ENCODE peak calls at places on chromosome 21, in eight cellular contexts. One of them, this sample, is unnamed. For H3K27me3 and H3K4me1, the result is how much of the 10 kb centered on the place peaks cover.

GRCh38 chr21:38669186-38669585 is 136.5 kb upstream of the ETS2 start:
- DNase-seq in IMR-90: peak
- DNase-seq in lower lobe of right lung: no peak
- DNase-seq in mesendoderm: peak
- DNase-seq in esophagus muscularis mucosa: no peak
- DNase-seq in pancreas: no peak
- DNase-seq in cardiac muscle cell: peak
- DNase-seq in trophoblast cell: peak
- DNase-seq in this sample: no peak

GRCh38 chr21:14737922-14738321 is 191.8 kb upstream of the SAMSN1 start:
- DNase-seq in lower lobe of right lung: no peak
- DNase-seq in mesendoderm: peak
- DNase-seq in esophagus muscularis mucosa: no peak
- DNase-seq in IMR-90: peak
- DNase-seq in trophoblast cell: peak
- DNase-seq in pancreas: peak
- DNase-seq in cardiac muscle cell: peak
- DNase-seq in this sample: peak

GRCh38 chr21:31604591-31605190 is 54.8 kb upstream of the SOD1 start:
- DNase-seq in mesendoderm: peak
- DNase-seq in esophagus muscularis mucosa: no peak
- DNase-seq in lower lobe of right lung: peak
- DNase-seq in trophoblast cell: peak
- DNase-seq in IMR-90: peak
- DNase-seq in cardiac muscle cell: peak
- DNase-seq in pancreas: peak
- DNase-seq in this sample: peak

GRCh38 chr21:26732442-26733221 is 112.6 kb downstream of the ADAMTS1 start:
- DNase-seq in esophagus muscularis mucosa: no peak
- DNase-seq in trophoblast cell: peak
- DNase-seq in cardiac muscle cell: peak
- DNase-seq in mesendoderm: peak
- DNase-seq in lower lobe of right lung: peak
- DNase-seq in IMR-90: peak
- DNase-seq in pancreas: peak
- DNase-seq in this sample: no peak

GRCh38 chr21:32817206-32817605 is 45.7 kb upstream of the PAXBP1 start:
- DNase-seq in lower lobe of right lung: no peak
- DNase-seq in IMR-90: no peak
- DNase-seq in trophoblast cell: no peak
- DNase-seq in esophagus muscularis mucosa: peak
- DNase-seq in cardiac muscle cell: no peak
- DNase-seq in pancreas: peak
- DNase-seq in mesendoderm: peak
- DNase-seq in this sample: peak

GRCh38 chr21:29718081-29718815 is 221.5 kb downstream of the GRIK1 start:
- DNase-seq in IMR-90: peak
- DNase-seq in cardiac muscle cell: no peak
- DNase-seq in lower lobe of right lung: no peak
- DNase-seq in esophagus muscularis mucosa: no peak
- DNase-seq in mesendoderm: no peak
- DNase-seq in trophoblast cell: no peak
- DNase-seq in pancreas: no peak
- DNase-seq in this sample: no peak

GRCh38 chr21:20942523-20942922 is 55.7 kb upstream of the NCAM2 start:
- DNase-seq in esophagus muscularis mucosa: no peak
- DNase-seq in cardiac muscle cell: no peak
- DNase-seq in trophoblast cell: no peak
- DNase-seq in pancreas: no peak
- DNase-seq in IMR-90: no peak
- DNase-seq in lower lobe of right lung: no peak
- DNase-seq in mesendoderm: no peak
- DNase-seq in this sample: no peak

GRCh38 chr21:32455548-32455947 is 43.0 kb downstream of the EVA1C start:
- DNase-seq in IMR-90: no peak
- DNase-seq in mesendoderm: no peak
- DNase-seq in lower lobe of right lung: no peak
- DNase-seq in esophagus muscularis mucosa: no peak
- DNase-seq in cardiac muscle cell: no peak
- DNase-seq in pancreas: no peak
- DNase-seq in trophoblast cell: no peak
- DNase-seq in this sample: no peak

GRCh38 chr21:14306143-14306907 is 76.6 kb downstream of the HSPA13 start:
- DNase-seq in cardiac muscle cell: no peak
- DNase-seq in pancreas: no peak
- DNase-seq in trophoblast cell: no peak
- DNase-seq in esophagus muscularis mucosa: no peak
- DNase-seq in IMR-90: peak
- DNase-seq in lower lobe of right lung: no peak
- DNase-seq in mesendoderm: peak
- DNase-seq in this sample: no peak

GRCh38 chr21:20249401-20249800 is 748.8 kb upstream of the NCAM2 start:
- DNase-seq in cardiac muscle cell: no peak
- DNase-seq in esophagus muscularis mucosa: no peak
- DNase-seq in pancreas: no peak
- DNase-seq in mesendoderm: no peak
- DNase-seq in lower lobe of right lung: no peak
- DNase-seq in trophoblast cell: no peak
- DNase-seq in IMR-90: no peak
- DNase-seq in this sample: no peak

GRCh38 chr21:31576428-31576827 is 83.1 kb upstream of the SOD1 start:
- DNase-seq in esophagus muscularis mucosa: no peak
- DNase-seq in pancreas: no peak
- DNase-seq in cardiac muscle cell: no peak
- DNase-seq in mesendoderm: no peak
- DNase-seq in lower lobe of right lung: no peak
- DNase-seq in trophoblast cell: no peak
- DNase-seq in IMR-90: no peak
- DNase-seq in this sample: no peak

GRCh38 chr21:14403681-14404318 is 20.9 kb upstream of the HSPA13 start:
- DNase-seq in trophoblast cell: no peak
- DNase-seq in cardiac muscle cell: peak
- DNase-seq in IMR-90: peak
- DNase-seq in mesendoderm: no peak
- DNase-seq in lower lobe of right lung: no peak
- DNase-seq in esophagus muscularis mucosa: no peak
- DNase-seq in pancreas: no peak
- DNase-seq in this sample: peak

GRCh38 chr21:22795644-22796043 is 1797.4 kb downstream of the NCAM2 start:
- DNase-seq in pancreas: no peak
- DNase-seq in mesendoderm: no peak
- DNase-seq in esophagus muscularis mucosa: no peak
- DNase-seq in IMR-90: no peak
- DNase-seq in trophoblast cell: no peak
- DNase-seq in cardiac muscle cell: no peak
- DNase-seq in lower lobe of right lung: no peak
- DNase-seq in this sample: no peak

GRCh38 chr21:14864211-14865021 is 200.4 kb downstream of the NRIP1 start:
- DNase-seq in esophagus muscularis mucosa: no peak
- DNase-seq in mesendoderm: peak
- DNase-seq in pancreas: peak
- DNase-seq in lower lobe of right lung: peak
- DNase-seq in cardiac muscle cell: peak
- DNase-seq in IMR-90: peak
- DNase-seq in trophoblast cell: peak
- DNase-seq in this sample: peak

GRCh38 chr21:25464275-25464674 is 143.0 kb downstream of the MRPL39 start:
- DNase-seq in mesendoderm: no peak
- DNase-seq in cardiac muscle cell: no peak
- DNase-seq in esophagus muscularis mucosa: no peak
- DNase-seq in pancreas: no peak
- DNase-seq in trophoblast cell: no peak
- DNase-seq in IMR-90: no peak
- DNase-seq in lower lobe of right lung: no peak
- DNase-seq in this sample: no peak

GRCh38 chr21:15005391-15005790 is 59.4 kb downstream of the NRIP1 start:
- DNase-seq in IMR-90: peak
- DNase-seq in mesendoderm: peak
- DNase-seq in pancreas: no peak
- DNase-seq in esophagus muscularis mucosa: no peak
- DNase-seq in cardiac muscle cell: peak
- DNase-seq in lower lobe of right lung: no peak
- DNase-seq in trophoblast cell: no peak
- DNase-seq in this sample: no peak

GRCh38 chr21:37367758-37368535 is 1.4 kb downstream of the DYRK1A start:
- DNase-seq in esophagus muscularis mucosa: no peak
- DNase-seq in mesendoderm: peak
- DNase-seq in lower lobe of right lung: peak
- DNase-seq in pancreas: peak
- DNase-seq in cardiac muscle cell: peak
- DNase-seq in trophoblast cell: peak
- DNase-seq in IMR-90: peak
- DNase-seq in this sample: peak

GRCh38 chr21:37337179-37337578 is 29.4 kb upstream of the DYRK1A start:
- DNase-seq in IMR-90: no peak
- DNase-seq in esophagus muscularis mucosa: no peak
- DNase-seq in mesendoderm: no peak
- DNase-seq in lower lobe of right lung: no peak
- DNase-seq in cardiac muscle cell: no peak
- DNase-seq in pancreas: no peak
- DNase-seq in trophoblast cell: no peak
- DNase-seq in this sample: no peak

GRCh38 chr21:28334407-28334806 is 658.3 kb downstream of the LTN1 start:
- DNase-seq in trophoblast cell: no peak
- DNase-seq in cardiac muscle cell: no peak
- DNase-seq in lower lobe of right lung: no peak
- DNase-seq in mesendoderm: no peak
- DNase-seq in pancreas: no peak
- DNase-seq in IMR-90: no peak
- DNase-seq in esophagus muscularis mucosa: no peak
- DNase-seq in this sample: no peak

GRCh38 chr21:15190412-15190811 is 125.6 kb upstream of the NRIP1 start:
- DNase-seq in esophagus muscularis mucosa: no peak
- DNase-seq in pancreas: no peak
- DNase-seq in cardiac muscle cell: no peak
- DNase-seq in mesendoderm: no peak
- DNase-seq in lower lobe of right lung: no peak
- DNase-seq in trophoblast cell: no peak
- DNase-seq in IMR-90: no peak
- DNase-seq in this sample: no peak

GRCh38 chr21:14949603-14950002 is 115.2 kb downstream of the NRIP1 start:
- DNase-seq in lower lobe of right lung: no peak
- DNase-seq in IMR-90: no peak
- DNase-seq in esophagus muscularis mucosa: no peak
- DNase-seq in pancreas: no peak
- DNase-seq in mesendoderm: no peak
- DNase-seq in cardiac muscle cell: no peak
- DNase-seq in trophoblast cell: no peak
- DNase-seq in this sample: no peak

GRCh38 chr21:45472445-45473365 is 67.7 kb downstream of the COL18A1 start:
- DNase-seq in mesendoderm: no peak
- DNase-seq in cardiac muscle cell: no peak
- DNase-seq in trophoblast cell: no peak
- DNase-seq in pancreas: no peak
- DNase-seq in IMR-90: no peak
- DNase-seq in esophagus muscularis mucosa: no peak
- DNase-seq in lower lobe of right lung: no peak
- DNase-seq in this sample: no peak
- H3K4me3 ChIP-seq in mesendoderm: no peak
- H3K4me3 ChIP-seq in cardiac muscle cell: no peak
- H3K4me3 ChIP-seq in trophoblast cell: no peak
- H3K4me3 ChIP-seq in pancreas: no peak
- H3K4me3 ChIP-seq in IMR-90: no peak
- H3K4me3 ChIP-seq in esophagus muscularis mucosa: no peak
- H3K4me3 ChIP-seq in lower lobe of right lung: no peak
- H3K4me3 ChIP-seq in this sample: no peak

GRCh38 chr21:44425307-44425894 is 29.9 kb upstream of the LRRC3 start:
- DNase-seq in lower lobe of right lung: peak
- DNase-seq in trophoblast cell: peak
- DNase-seq in IMR-90: no peak
- DNase-seq in cardiac muscle cell: no peak
- DNase-seq in mesendoderm: no peak
- DNase-seq in esophagus muscularis mucosa: no peak
- DNase-seq in pancreas: peak
- DNase-seq in this sample: peak
- H3K27me3 ChIP-seq in lower lobe of right lung: under half
- H3K27me3 ChIP-seq in trophoblast cell: under half
- H3K27me3 ChIP-seq in IMR-90: under half
- H3K27me3 ChIP-seq in cardiac muscle cell: under half
- H3K27me3 ChIP-seq in mesendoderm: under half
- H3K27me3 ChIP-seq in esophagus muscularis mucosa: under half
- H3K27me3 ChIP-seq in pancreas: under half
- H3K27me3 ChIP-seq in this sample: under half

GRCh38 chr21:34075760-34076159 is 2.4 kb downstream of the MRPS6 start:
- DNase-seq in cardiac muscle cell: no peak
- DNase-seq in mesendoderm: no peak
- DNase-seq in esophagus muscularis mucosa: no peak
- DNase-seq in trophoblast cell: no peak
- DNase-seq in lower lobe of right lung: no peak
- DNase-seq in IMR-90: no peak
- DNase-seq in pancreas: no peak
- DNase-seq in this sample: no peak

GRCh38 chr21:34074283-34075098 is 1.1 kb downstream of the MRPS6 start:
- DNase-seq in esophagus muscularis mucosa: no peak
- DNase-seq in trophoblast cell: peak
- DNase-seq in IMR-90: no peak
- DNase-seq in cardiac muscle cell: peak
- DNase-seq in lower lobe of right lung: no peak
- DNase-seq in pancreas: peak
- DNase-seq in mesendoderm: peak
- DNase-seq in this sample: peak

GRCh38 chr21:34076835-34077234 is 3.5 kb downstream of the MRPS6 start:
- DNase-seq in pancreas: no peak
- DNase-seq in IMR-90: no peak
- DNase-seq in esophagus muscularis mucosa: no peak
- DNase-seq in mesendoderm: no peak
- DNase-seq in cardiac muscle cell: no peak
- DNase-seq in trophoblast cell: no peak
- DNase-seq in lower lobe of right lung: no peak
- DNase-seq in this sample: no peak

GRCh38 chr21:34073749-34074282 is 438 bp downstream of the MRPS6 start:
- DNase-seq in lower lobe of right lung: peak
- DNase-seq in esophagus muscularis mucosa: no peak
- DNase-seq in pancreas: no peak
- DNase-seq in cardiac muscle cell: peak
- DNase-seq in mesendoderm: no peak
- DNase-seq in trophoblast cell: no peak
- DNase-seq in IMR-90: no peak
- DNase-seq in this sample: no peak

GRCh38 chr21:34075099-34075425 is 1.7 kb downstream of the MRPS6 start:
- DNase-seq in mesendoderm: no peak
- DNase-seq in pancreas: no peak
- DNase-seq in lower lobe of right lung: no peak
- DNase-seq in IMR-90: no peak
- DNase-seq in trophoblast cell: no peak
- DNase-seq in cardiac muscle cell: no peak
- DNase-seq in esophagus muscularis mucosa: no peak
- DNase-seq in this sample: no peak
- H3K4me1 ChIP-seq in mesendoderm: under half
- H3K4me1 ChIP-seq in pancreas: under half
- H3K4me1 ChIP-seq in lower lobe of right lung: under half
- H3K4me1 ChIP-seq in IMR-90: under half
- H3K4me1 ChIP-seq in trophoblast cell: under half
- H3K4me1 ChIP-seq in cardiac muscle cell: under half
- H3K4me1 ChIP-seq in esophagus muscularis mucosa: half or more
- H3K4me1 ChIP-seq in this sample: under half

DNA sequence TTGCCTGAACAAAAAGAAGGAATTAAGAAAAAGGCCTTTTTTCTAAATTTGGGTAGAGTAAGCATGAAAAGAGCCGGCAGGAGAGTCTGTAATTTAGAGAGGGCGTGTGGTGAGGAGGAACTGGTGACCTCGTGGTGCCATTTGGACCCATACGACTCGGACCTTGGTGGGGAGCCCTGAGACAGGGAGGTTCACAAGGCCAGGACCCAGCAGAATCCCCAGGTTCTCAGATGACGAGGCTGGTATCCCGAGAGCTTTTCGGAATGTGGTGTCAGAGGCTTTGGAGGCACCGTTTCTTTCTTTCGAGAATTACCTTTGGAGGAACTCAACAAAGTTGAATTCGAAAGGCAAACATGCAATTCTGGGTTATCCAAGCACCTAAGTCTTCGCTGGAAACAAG is 34.8 kb downstream of the CLIC6 start:
- DNase-seq in esophagus muscularis mucosa: no peak
- DNase-seq in pancreas: no peak
- DNase-seq in IMR-90: no peak
- DNase-seq in cardiac muscle cell: no peak
- DNase-seq in trophoblast cell: no peak
- DNase-seq in lower lobe of right lung: no peak
- DNase-seq in mesendoderm: no peak
- DNase-seq in this sample: no peak
- H3K4me3 ChIP-seq in esophagus muscularis mucosa: no peak
- H3K4me3 ChIP-seq in pancreas: no peak
- H3K4me3 ChIP-seq in IMR-90: no peak
- H3K4me3 ChIP-seq in cardiac muscle cell: no peak
- H3K4me3 ChIP-seq in trophoblast cell: no peak
- H3K4me3 ChIP-seq in lower lobe of right lung: no peak
- H3K4me3 ChIP-seq in mesendoderm: no peak
- H3K4me3 ChIP-seq in this sample: no peak